ENCODE peak calls at places on chromosomes 2 and 18, in nine cellular contexts. S is lower leg skin, K is sigmoid colon, Y is HCT116, P is right lobe of liver, A is adrenal gland, I is breast epithelium, E is IMR-90, H is gastrocnemius medialis. V is an unnamed sample.
A peak's percentile ranks its signal among the peaks of the same experiment; 100 is the strongest.

GRCh38 chr18:67574749-67575148 is 58.2 kb upstream of the DSEL start:
- DNase-seq in H (no peak), I (no peak), P (no peak), K (no peak), A (no peak), S (no peak), Y (no peak), E (no peak), V (no peak)

GRCh38 chr2:118387509-118387908 is 299.2 kb downstream of the INSIG2 start:
- DNase-seq in S (no peak), A (no peak), P (no peak), H (no peak), Y (no peak), K (no peak), I (no peak), E (peak; percentile 78), V (no peak)

GRCh38 chr2:129912871-129913694 is 66.4 kb upstream of the RAB6C start:
- DNase-seq in K (no peak), A (no peak), H (no peak), I (no peak), S (peak; percentile 71), P (no peak), E (no peak), Y (no peak), V (no peak)

GRCh38 chr2:169438476-169438875 is 40.8 kb upstream of the BBS5 start:
- DNase-seq in A (no peak), P (no peak), S (no peak), Y (no peak), K (no peak), E (no peak), I (no peak), H (no peak), V (no peak)

GRCh38 chr2:151051584-151052220 is 210.0 kb downstream of the RBM43 start:
- DNase-seq in S (no peak), E (peak; percentile 67), I (no peak), K (no peak), H (no peak), P (peak; percentile 45), Y (peak; percentile 41), A (peak; percentile 40), V (peak; percentile 46)

GRCh38 chr18:9009703-9010488 is 92.6 kb upstream of the NDUFV2 start:
- DNase-seq in K (no peak), S (no peak), E (no peak), A (no peak), I (no peak), P (no peak), H (no peak), Y (no peak), V (peak; percentile 52)

GRCh38 chr2:4475618-4476017 is 772.2 kb downstream of the DCDC2C start:
- DNase-seq in Y (no peak), P (no peak), S (no peak), E (no peak), I (no peak), H (no peak), K (no peak), A (no peak), V (no peak)

GRCh38 chr2:144939590-144939989 is 419.7 kb upstream of the ZEB2 start:
- DNase-seq in S (no peak), H (no peak), I (no peak), E (no peak), P (no peak), K (no peak), A (no peak), Y (no peak), V (no peak)

GRCh38 chr2:222360146-222360545 is 61.3 kb upstream of the PAX3 start:
- DNase-seq in Y (no peak), K (no peak), S (no peak), E (no peak), A (no peak), H (no peak), I (no peak), P (no peak), V (no peak)

GRCh38 chr2:150742094-150742493 is 254.6 kb upstream of the RND3 start:
- DNase-seq in H (no peak), P (no peak), S (no peak), I (no peak), E (no peak), A (no peak), Y (no peak), K (no peak), V (no peak)

GRCh38 chr2:145546091-145546490 is 1026.2 kb upstream of the ZEB2 start:
- DNase-seq in A (no peak), K (no peak), E (peak; percentile 76), H (no peak), I (no peak), Y (peak; percentile 16), P (no peak), S (no peak), V (peak; percentile 1)

GRCh38 chr2:135875491-135876065 is 665 bp downstream of the MCM6 start:
- DNase-seq in E (peak; percentile 60), I (peak; percentile 21), K (peak; percentile 73), Y (no peak), S (peak; percentile 90), H (peak; percentile 36), P (peak; percentile 54), A (peak; percentile 40), V (peak; percentile 75)

GRCh38 chr2:230905448-230906430 is 19.3 kb downstream of the GPR55 start:
- DNase-seq in I (no peak), S (peak; percentile 79), Y (peak; percentile 69), E (peak; percentile 44), H (no peak), P (peak; percentile 28), A (no peak), K (peak; percentile 48), V (no peak)

GRCh38 chr2:70645733-70646420 is 92.3 kb upstream of the TGFA start:
- DNase-seq in P (no peak), S (no peak), I (no peak), K (no peak), H (no peak), A (no peak), Y (no peak), E (no peak), V (peak; percentile 13)

GRCh38 chr2:217275091-217275490 is 415.2 kb upstream of the TNP1 start:
- DNase-seq in A (no peak), P (no peak), I (no peak), H (no peak), S (no peak), E (no peak), Y (no peak), K (no peak), V (no peak)

GRCh38 chr18:44458777-44459176 is 221.9 kb upstream of the SETBP1 start:
- DNase-seq in E (peak; percentile 32), S (no peak), H (no peak), I (no peak), A (no peak), P (no peak), K (no peak), Y (no peak), V (no peak)

GRCh38 chr18:9706081-9706935 is 1.8 kb upstream of the RAB31 start:
- DNase-seq in S (peak; percentile 39), A (no peak), I (no peak), E (peak; percentile 28), K (peak; percentile 56), Y (no peak), H (no peak), P (peak; percentile 34), V (no peak)

GRCh38 chr2:21406983-21407382 is 283.2 kb downstream of the TDRD15 start:
- DNase-seq in Y (no peak), A (no peak), S (no peak), H (no peak), K (no peak), P (no peak), E (no peak), I (no peak), V (no peak)

GRCh38 chr18:3392467-3392855 is 57.5 kb upstream of the TGIF1 start:
- DNase-seq in S (no peak), H (no peak), E (no peak), P (no peak), A (no peak), K (no peak), Y (no peak), I (no peak), V (no peak)

GRCh38 chr18:3394648-3395047 is 55.3 kb upstream of the TGIF1 start:
- DNase-seq in P (no peak), S (no peak), H (no peak), A (no peak), K (no peak), I (no peak), E (no peak), Y (no peak), V (no peak)

GRCh38 chr18:3397786-3398185 is 52.2 kb upstream of the TGIF1 start:
- DNase-seq in E (no peak), H (no peak), A (no peak), K (no peak), P (no peak), S (no peak), Y (no peak), I (no peak), V (no peak)

GRCh38 chr18:3397031-3397750 is 52.8 kb upstream of the TGIF1 start:
- DNase-seq in I (no peak), Y (no peak), P (no peak), A (no peak), E (no peak), S (no peak), K (no peak), H (no peak), V (no peak)

GRCh38 chr18:3395466-3395865 is 54.5 kb upstream of the TGIF1 start:
- DNase-seq in A (no peak), P (peak; percentile 59), I (no peak), E (no peak), Y (no peak), S (no peak), H (no peak), K (no peak), V (no peak)
- TF ChIP-seq POLR2A in A (no peak), P (no peak), I (no peak), E (no peak), Y (no peak), S (no peak), H (no peak), K (no peak), V (no peak)

DNA sequence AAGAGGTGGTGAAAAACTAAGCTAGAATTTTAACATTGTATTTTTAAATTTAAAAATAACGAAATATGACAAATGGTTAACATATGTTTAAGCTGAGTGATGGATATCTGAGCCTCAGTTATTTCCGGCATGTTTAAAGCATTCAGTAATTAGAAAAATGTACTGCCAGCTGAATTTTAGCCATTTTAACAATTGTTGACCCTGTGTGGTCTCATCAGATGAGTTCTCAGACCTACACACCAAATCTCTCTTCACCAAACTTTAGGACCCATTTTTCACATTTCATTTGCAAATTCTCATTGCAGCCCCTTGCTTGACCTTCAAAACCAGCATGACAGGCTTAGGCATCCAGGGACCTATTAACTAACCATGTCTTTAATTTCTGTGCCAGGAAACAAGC is 91.5 kb upstream of the RGPD4 start:
- DNase-seq in H (no peak), P (no peak), K (no peak), A (no peak), S (no peak), Y (no peak), E (no peak), I (no peak), V (no peak)
- TF ChIP-seq POLR2A in H (no peak), P (no peak), K (no peak), A (no peak), S (no peak), Y (no peak), E (no peak), I (no peak), V (no peak)

GRCh38 chr18:32018331-32019250 is at the start of gene RNF125:
- DNase-seq in S (peak; percentile 95), K (peak; percentile 78), A (peak; percentile 69), H (peak; percentile 41), Y (peak; percentile 87), I (peak; percentile 61), P (peak; percentile 80), E (peak; percentile 68), V (peak; percentile 68)
- TF ChIP-seq POLR2A in S (no peak), K (no peak), A (peak; percentile 22), H (peak; percentile 40), Y (no peak), I (peak; percentile 11), P (peak; percentile 61), E (no peak), V (no peak)

GRCh38 chr2:190976521-190976920 is 37.5 kb downstream of the STAT1 start:
- DNase-seq in I (no peak), K (no peak), P (no peak), Y (no peak), S (no peak), H (no peak), E (no peak), A (no peak), V (no peak)
- TF ChIP-seq POLR2A in I (no peak), K (no peak), P (no peak), Y (no peak), S (no peak), H (no peak), E (no peak), A (no peak), V (no peak)